ENCODE peak calls at places on chromosomes 11 and 22, in eight cellular contexts. J, U, Q, L, D, A, T and N are unnamed samples.

GRCh38 chr11:61602775-61603569 is 22.1 kb upstream of the SYT7 start:
- DNase-seq in J (peak), U (peak), D (no peak), A (no peak), T (no peak), Q (no peak), L (peak), N (no peak)

GRCh38 chr11:103923473-103923931 is 112.9 kb upstream of the DDI1 start:
- DNase-seq in U (no peak), D (no peak), J (no peak), A (no peak), Q (no peak), T (no peak), L (no peak), N (no peak)

GRCh38 chr11:118051611-118052461 is 25.0 kb upstream of the TMPRSS4 start:
- DNase-seq in A (peak), J (no peak), D (peak), L (peak), Q (peak), T (no peak), U (no peak), N (peak)

GRCh38 chr11:97345031-97345430 is 955.2 kb downstream of the JRKL start:
- DNase-seq in Q (no peak), A (no peak), U (no peak), J (no peak), T (no peak), D (no peak), L (no peak), N (no peak)

GRCh38 chr22:50129121-50129734 is 39.4 kb downstream of the MOV10L1 start:
- DNase-seq in J (no peak), D (no peak), A (no peak), Q (no peak), T (no peak), U (no peak), L (no peak), N (no peak)

GRCh38 chr11:75591371-75591770 is 29.3 kb downstream of the SERPINH1 start:
- DNase-seq in U (no peak), A (no peak), D (no peak), L (no peak), J (no peak), Q (no peak), T (no peak), N (no peak)

GRCh38 chr11:134155946-134156865 is 67.6 kb downstream of the NCAPD3 start:
- DNase-seq in T (no peak), J (no peak), Q (no peak), D (no peak), U (no peak), A (no peak), L (no peak), N (no peak)

GRCh38 chr11:82906236-82906635 is 4.7 kb downstream of the DDIAS start:
- DNase-seq in A (no peak), J (no peak), L (peak), T (no peak), D (no peak), Q (no peak), U (peak), N (no peak)

GRCh38 chr11:57460756-57461749 is 725 bp downstream of the RTN4RL2 start:
- DNase-seq in Q (no peak), A (no peak), T (no peak), D (no peak), U (no peak), J (peak), L (no peak), N (no peak)